ENCODE peak calls at places on chromosomes 3 and 15, in four cellular contexts. One of them, this sample, is unnamed.

GRCh38 chr3:187735383-187735782 is 9.9 kb downstream of the BCL6 start:
- DNase-seq in GM04504: no peak
- DNase-seq in HFF-Myc: no peak
- DNase-seq in HCEC 1CT: no peak
- DNase-seq in this sample: no peak

GRCh38 chr3:64343692-64344440 is 118.6 kb upstream of the PRICKLE2 start:
- DNase-seq in GM04504: no peak
- DNase-seq in HFF-Myc: no peak
- DNase-seq in HCEC 1CT: peak; percentile 80
- DNase-seq in this sample: no peak

GRCh38 chr3:107752202-107752990 is 229.6 kb downstream of the BBX start:
- DNase-seq in GM04504: no peak
- DNase-seq in HFF-Myc: peak; percentile 12
- DNase-seq in HCEC 1CT: peak; percentile 48
- DNase-seq in this sample: no peak

GRCh38 chr3:8767667-8768363 is 1.6 kb downstream of the OXTR start:
- DNase-seq in GM04504: no peak
- DNase-seq in HFF-Myc: no peak
- DNase-seq in HCEC 1CT: no peak
- DNase-seq in this sample: peak; percentile 23

GRCh38 chr3:49638445-49638844 is 35.7 kb upstream of the APEH start:
- DNase-seq in GM04504: peak; percentile 33
- DNase-seq in HFF-Myc: peak; percentile 61
- DNase-seq in HCEC 1CT: peak; percentile 33
- DNase-seq in this sample: no peak

GRCh38 chr3:197312431-197312830 is 14.0 kb upstream of the DLG1 start:
- DNase-seq in GM04504: no peak
- DNase-seq in HFF-Myc: no peak
- DNase-seq in HCEC 1CT: no peak
- DNase-seq in this sample: no peak

GRCh38 chr3:77620009-77620408 is 580.1 kb downstream of the ROBO2 start:
- DNase-seq in GM04504: peak; percentile 41
- DNase-seq in HFF-Myc: peak; percentile 94
- DNase-seq in HCEC 1CT: peak; percentile 51
- DNase-seq in this sample: no peak

GRCh38 chr15:46525984-46526725 is 891.3 kb downstream of the SQOR start:
- DNase-seq in GM04504: no peak
- DNase-seq in HFF-Myc: no peak
- DNase-seq in HCEC 1CT: no peak
- DNase-seq in this sample: no peak

GRCh38 chr15:66951976-66952375 is 113.4 kb upstream of the SMAD3 start:
- DNase-seq in GM04504: no peak
- DNase-seq in HFF-Myc: no peak
- DNase-seq in HCEC 1CT: no peak
- DNase-seq in this sample: no peak

GRCh38 chr3:123752228-123752627 is 131.9 kb downstream of the MYLK start:
- DNase-seq in GM04504: no peak
- DNase-seq in HFF-Myc: no peak
- DNase-seq in HCEC 1CT: no peak
- DNase-seq in this sample: no peak